ENCODE peak calls at places on chromosome 3, in eight cellular contexts. S is K562, P is SK-N-SH, X is A549, I is GM12878, Z is HCT116, C is WTC11, A is H1. G is an unnamed sample.

GRCh38 chr3:139491966-139492365 is 15.7 kb upstream of the RBP2 start:
- DNase-seq in S (no peak), P (no peak), X (peak), I (no peak), Z (no peak), C (peak), A (peak), G (no peak)

GRCh38 chr3:151558621-151559020 is 97.8 kb upstream of the IGSF10 start:
- DNase-seq in S (no peak), P (no peak), X (no peak), I (no peak), Z (no peak), C (no peak), A (no peak), G (no peak)

GRCh38 chr3:177646749-177647148 is 449.5 kb upstream of the TBL1XR1 start:
- DNase-seq in S (no peak), P (no peak), X (no peak), I (no peak), Z (no peak), C (no peak), A (no peak), G (no peak)

GRCh38 chr3:146052791-146053310 is 108.1 kb downstream of the PLOD2 start:
- DNase-seq in S (no peak), P (no peak), X (no peak), I (no peak), Z (no peak), C (no peak), A (no peak), G (no peak)

GRCh38 chr3:100994809-100995208 is 1.6 kb upstream of the ABI3BP start:
- DNase-seq in S (no peak), P (no peak), X (no peak), I (no peak), Z (no peak), C (no peak), A (no peak), G (no peak)

GRCh38 chr3:125140817-125141595 is 71.5 kb downstream of the SLC12A8 start:
- DNase-seq in S (no peak), P (peak), X (no peak), I (no peak), Z (no peak), C (no peak), A (no peak), G (no peak)

GRCh38 chr3:195450731-195451229 is 8.0 kb upstream of the ACAP2 start:
- DNase-seq in S (no peak), P (no peak), X (no peak), I (no peak), Z (no peak), C (no peak), A (no peak), G (no peak)

GRCh38 chr3:194485876-194486539 is 794 bp downstream of the ATP13A3 start:
- DNase-seq in S (peak), P (no peak), X (no peak), I (no peak), Z (no peak), C (peak), A (no peak), G (peak)

GRCh38 chr3:144948711-144949110 is 977.1 kb downstream of the DIPK2A start:
- DNase-seq in S (no peak), P (no peak), X (no peak), I (no peak), Z (no peak), C (no peak), A (no peak), G (no peak)

GRCh38 chr3:46935168-46935858 is 41.2 kb downstream of the CCDC12 start:
- DNase-seq in S (peak), P (peak), X (peak), I (no peak), Z (peak), C (peak), A (peak), G (peak)

GRCh38 chr3:16909802-16910201 is 25.0 kb downstream of the PLCL2 start:
- DNase-seq in S (no peak), P (no peak), X (no peak), I (no peak), Z (no peak), C (no peak), A (no peak), G (no peak)

GRCh38 chr3:184523825-184524615 is 37.6 kb upstream of the EPHB3 start:
- DNase-seq in S (peak), P (no peak), X (peak), I (no peak), Z (peak), C (no peak), A (no peak), G (peak)

GRCh38 chr3:38121832-38122461 is 15.0 kb downstream of the ACAA1 start:
- DNase-seq in S (no peak), P (no peak), X (no peak), I (no peak), Z (no peak), C (no peak), A (no peak), G (no peak)

GRCh38 chr3:170162630-170163029 is 18.9 kb downstream of the PHC3 start:
- DNase-seq in S (no peak), P (no peak), X (no peak), I (no peak), Z (no peak), C (no peak), A (no peak), G (no peak)

GRCh38 chr3:105806361-105806760 is 62.5 kb downstream of the CBLB start:
- DNase-seq in S (peak), P (no peak), X (peak), I (no peak), Z (no peak), C (no peak), A (no peak), G (peak)

GRCh38 chr3:47096955-47097354 is 67.0 kb downstream of the SETD2 start:
- DNase-seq in S (no peak), P (no peak), X (peak), I (no peak), Z (no peak), C (no peak), A (no peak), G (no peak)

GRCh38 chr3:153260681-153261080 is 98.7 kb downstream of the RAP2B start:
- DNase-seq in S (no peak), P (no peak), X (no peak), I (no peak), Z (no peak), C (no peak), A (no peak), G (no peak)

GRCh38 chr3:57060089-57060829 is at the start of gene SPATA12:
- DNase-seq in S (peak), P (peak), X (peak), I (no peak), Z (peak), C (peak), A (peak), G (peak)

GRCh38 chr3:124529826-124530571 is 200.3 kb upstream of the UMPS start:
- DNase-seq in S (no peak), P (no peak), X (peak), I (no peak), Z (no peak), C (no peak), A (no peak), G (peak)

GRCh38 chr3:61052855-61053254 is 198.4 kb downstream of the FHIT start:
- DNase-seq in S (no peak), P (no peak), X (no peak), I (no peak), Z (no peak), C (no peak), A (no peak), G (no peak)

GRCh38 chr3:135450985-135451384 is 514.5 kb upstream of the PPP2R3A start:
- DNase-seq in S (no peak), P (no peak), X (no peak), I (no peak), Z (no peak), C (no peak), A (no peak), G (no peak)

GRCh38 chr3:68059628-68060027 is 405.2 kb upstream of the SUCLG2 start:
- DNase-seq in S (no peak), P (no peak), X (no peak), I (no peak), Z (no peak), C (no peak), A (no peak), G (no peak)

GRCh38 chr3:21954709-21955108 is 203.7 kb upstream of the ZNF385D start:
- DNase-seq in S (no peak), P (no peak), X (no peak), I (no peak), Z (no peak), C (no peak), A (no peak), G (no peak)

GRCh38 chr3:4828279-4829030 is 150.8 kb upstream of the BHLHE40 start:
- DNase-seq in S (peak), P (no peak), X (peak), I (no peak), Z (no peak), C (no peak), A (no peak), G (no peak)

GRCh38 chr3:86793786-86794185 is 197.2 kb downstream of the VGLL3 start:
- DNase-seq in S (no peak), P (no peak), X (peak), I (no peak), Z (no peak), C (no peak), A (peak), G (no peak)

GRCh38 chr3:149324332-149324731 is 9.1 kb downstream of the TM4SF18 start:
- DNase-seq in S (no peak), P (no peak), X (no peak), I (no peak), Z (no peak), C (no peak), A (no peak), G (no peak)

GRCh38 chr3:184685055-184685454 is 26.8 kb downstream of the MAGEF1 start:
- DNase-seq in S (no peak), P (peak), X (no peak), I (no peak), Z (no peak), C (no peak), A (no peak), G (no peak)

GRCh38 chr3:166013073-166013679 is 176.0 kb upstream of the BCHE start:
- DNase-seq in S (no peak), P (peak), X (peak), I (no peak), Z (peak), C (no peak), A (no peak), G (peak)

GRCh38 chr3:13718437-13718836 is 161.4 kb downstream of the WNT7A start:
- DNase-seq in S (no peak), P (peak), X (no peak), I (no peak), Z (no peak), C (no peak), A (no peak), G (no peak)

GRCh38 chr3:37282996-37283395 is 108.6 kb upstream of the LRRFIP2 start:
- DNase-seq in S (no peak), P (no peak), X (no peak), I (no peak), Z (no peak), C (no peak), A (no peak), G (peak)

GRCh38 chr3:132624790-132625189 is 27.7 kb downstream of the ACKR4 start:
- DNase-seq in S (no peak), P (no peak), X (no peak), I (no peak), Z (no peak), C (peak), A (no peak), G (no peak)

GRCh38 chr3:167032267-167032876 is 347.7 kb downstream of the ZBBX start:
- DNase-seq in S (no peak), P (peak), X (peak), I (no peak), Z (peak), C (no peak), A (no peak), G (no peak)

GRCh38 chr3:88262527-88262926 is 112.8 kb downstream of the C3orf38 start:
- DNase-seq in S (no peak), P (no peak), X (no peak), I (no peak), Z (no peak), C (no peak), A (no peak), G (no peak)

GRCh38 chr3:10223676-10224639 is 24.3 kb upstream of the TATDN2 start:
- DNase-seq in S (no peak), P (no peak), X (peak), I (peak), Z (no peak), C (no peak), A (no peak), G (no peak)

GRCh38 chr3:172625404-172625803 is 85.5 kb downstream of the NCEH1 start:
- DNase-seq in S (no peak), P (no peak), X (no peak), I (no peak), Z (no peak), C (no peak), A (no peak), G (no peak)

GRCh38 chr3:10744098-10744465 is 71.9 kb upstream of the SLC6A11 start:
- DNase-seq in S (peak), P (peak), X (peak), I (no peak), Z (peak), C (peak), A (no peak), G (no peak)

GRCh38 chr3:194687638-194688206 is 2.0 kb downstream of the FAM43A start:
- DNase-seq in S (no peak), P (peak), X (peak), I (no peak), Z (no peak), C (peak), A (peak), G (no peak)

GRCh38 chr3:12750658-12751071 is 8.4 kb downstream of the TMEM40 start:
- DNase-seq in S (no peak), P (no peak), X (no peak), I (peak), Z (no peak), C (no peak), A (no peak), G (peak)

GRCh38 chr3:141076821-141077571 is 25.8 kb downstream of the SPSB4 start:
- DNase-seq in S (no peak), P (no peak), X (no peak), I (no peak), Z (no peak), C (peak), A (no peak), G (peak)

GRCh38 chr3:141076026-141076797 is 25.1 kb downstream of the SPSB4 start:
- DNase-seq in S (no peak), P (no peak), X (no peak), I (no peak), Z (no peak), C (no peak), A (no peak), G (no peak)

GRCh38 chr3:141071681-141072260 is 20.6 kb downstream of the SPSB4 start:
- DNase-seq in S (no peak), P (peak), X (no peak), I (no peak), Z (no peak), C (no peak), A (no peak), G (no peak)

GRCh38 chr3:141072950-141073349 is 21.8 kb downstream of the SPSB4 start:
- DNase-seq in S (no peak), P (no peak), X (no peak), I (no peak), Z (no peak), C (no peak), A (no peak), G (no peak)

GRCh38 chr3:141074529-141074928 is 23.4 kb downstream of the SPSB4 start:
- DNase-seq in S (no peak), P (no peak), X (no peak), I (no peak), Z (no peak), C (peak), A (peak), G (no peak)
- TF ChIP-seq MAX in S (no peak), P (no peak), X (no peak), I (no peak), Z (no peak), C (peak), A (no peak), G (no peak)

DNA sequence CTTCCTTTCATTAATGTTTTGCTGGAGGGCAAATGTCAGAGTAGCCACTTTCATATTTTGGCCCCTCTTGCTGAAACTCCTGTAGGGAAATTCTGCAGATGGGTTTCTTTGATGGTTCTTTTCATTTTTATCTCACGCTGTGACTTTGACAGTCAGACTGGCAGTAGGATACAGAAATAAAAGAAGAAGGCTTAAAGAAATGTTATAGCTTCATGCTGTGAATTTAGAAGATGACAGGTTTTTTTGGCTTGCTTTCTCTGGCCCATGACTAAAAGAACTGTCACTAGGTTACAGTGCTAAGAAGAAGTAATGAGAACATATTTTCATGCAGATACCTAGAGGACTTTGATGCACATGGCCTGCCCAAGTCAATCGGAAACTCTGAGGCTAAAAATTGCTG is 334.5 kb downstream of the EPHA6 start:
- DNase-seq in S (no peak), P (no peak), X (no peak), I (no peak), Z (no peak), C (no peak), A (no peak), G (no peak)
- TF ChIP-seq MAX in S (no peak), P (no peak), X (no peak), I (no peak), Z (no peak), C (no peak), A (no peak), G (no peak)

GRCh38 chr3:115245899-115246298 is 98.8 kb upstream of the ZBTB20 start:
- DNase-seq in S (no peak), P (no peak), X (no peak), I (no peak), Z (no peak), C (no peak), A (no peak), G (no peak)
- TF ChIP-seq MAX in S (no peak), P (no peak), X (no peak), I (no peak), Z (no peak), C (no peak), A (no peak), G (no peak)

GRCh38 chr3:99877180-99877579 is 59.5 kb downstream of the CMSS1 start:
- DNase-seq in S (no peak), P (no peak), X (no peak), I (no peak), Z (no peak), C (no peak), A (no peak), G (no peak)

GRCh38 chr3:99878005-99878404 is 60.3 kb downstream of the CMSS1 start:
- DNase-seq in S (peak), P (no peak), X (peak), I (no peak), Z (peak), C (no peak), A (no peak), G (peak)

GRCh38 chr3:99875925-99876781 is 58.5 kb downstream of the CMSS1 start:
- DNase-seq in S (peak), P (peak), X (peak), I (no peak), Z (no peak), C (peak), A (peak), G (peak)

GRCh38 chr3:99872633-99873254 is 55.1 kb downstream of the CMSS1 start:
- DNase-seq in S (no peak), P (no peak), X (no peak), I (peak), Z (no peak), C (no peak), A (no peak), G (peak)

DNA sequence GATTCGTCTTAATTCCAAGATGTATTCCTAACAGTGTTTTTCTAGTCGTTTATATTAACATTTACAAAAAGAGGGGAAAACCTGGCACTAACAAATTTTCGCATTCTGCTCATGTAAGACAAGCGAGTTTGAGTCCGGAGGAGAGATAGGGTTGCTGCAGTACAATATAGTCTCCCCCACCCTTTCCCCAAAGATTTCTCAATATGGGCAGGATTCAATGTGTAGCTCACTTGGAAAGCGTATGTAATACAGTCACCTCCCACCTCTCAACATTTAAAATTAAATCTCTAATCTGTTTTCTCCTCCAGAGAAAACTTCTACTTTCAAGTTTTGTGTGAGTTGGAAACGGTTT is 57.9 kb downstream of the CMSS1 start:
- DNase-seq in S (peak), P (peak), X (peak), I (no peak), Z (no peak), C (no peak), A (no peak), G (peak)
- TF ChIP-seq MAX in S (no peak), P (no peak), X (no peak), I (no peak), Z (no peak), C (no peak), A (no peak), G (no peak)

DNA sequence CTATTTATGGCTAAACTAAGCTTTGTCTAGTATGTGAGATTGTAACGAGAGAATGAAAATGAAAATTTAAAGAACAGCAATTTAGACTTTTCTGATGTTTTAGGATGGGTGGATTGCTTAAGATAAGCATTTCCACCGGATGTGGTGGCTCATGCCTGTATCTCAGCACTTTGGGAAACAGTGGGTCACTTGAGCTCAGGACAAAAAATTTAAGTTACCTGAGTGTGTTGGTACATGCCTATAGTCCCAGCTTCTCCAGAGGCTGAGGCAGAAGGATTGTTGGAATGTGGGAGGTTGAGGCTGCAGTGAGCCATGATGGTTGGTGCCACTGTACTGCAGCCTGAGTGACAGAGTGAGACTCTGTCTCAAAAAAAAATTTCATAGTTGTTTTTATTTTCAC is 3.4 kb downstream of the PPP4R2 start:
- DNase-seq in S (no peak), P (no peak), X (no peak), I (no peak), Z (no peak), C (no peak), A (no peak), G (no peak)
- TF ChIP-seq MAX in S (no peak), P (no peak), X (no peak), I (no peak), Z (no peak), C (no peak), A (no peak), G (no peak)

GRCh38 chr3:117404153-117404552 is 694.6 kb downstream of the TUSC7 start:
- DNase-seq in S (no peak), P (no peak), X (no peak), I (no peak), Z (no peak), C (no peak), A (no peak), G (no peak)
- TF ChIP-seq MAX in S (no peak), P (no peak), X (no peak), I (no peak), Z (no peak), C (no peak), A (no peak), G (no peak)

GRCh38 chr3:43290961-43291360 is 4.6 kb downstream of the SNRK start:
- DNase-seq in S (no peak), P (no peak), X (no peak), I (no peak), Z (no peak), C (no peak), A (no peak), G (peak)
- TF ChIP-seq MAX in S (no peak), P (no peak), X (no peak), I (no peak), Z (no peak), C (no peak), A (no peak), G (no peak)

GRCh38 chr3:155391104-155391503 is 97.6 kb upstream of the STRIT1 start:
- DNase-seq in S (no peak), P (peak), X (no peak), I (no peak), Z (no peak), C (no peak), A (no peak), G (no peak)
- TF ChIP-seq MAX in S (no peak), P (no peak), X (no peak), I (no peak), Z (no peak), C (no peak), A (no peak), G (no peak)

DNA sequence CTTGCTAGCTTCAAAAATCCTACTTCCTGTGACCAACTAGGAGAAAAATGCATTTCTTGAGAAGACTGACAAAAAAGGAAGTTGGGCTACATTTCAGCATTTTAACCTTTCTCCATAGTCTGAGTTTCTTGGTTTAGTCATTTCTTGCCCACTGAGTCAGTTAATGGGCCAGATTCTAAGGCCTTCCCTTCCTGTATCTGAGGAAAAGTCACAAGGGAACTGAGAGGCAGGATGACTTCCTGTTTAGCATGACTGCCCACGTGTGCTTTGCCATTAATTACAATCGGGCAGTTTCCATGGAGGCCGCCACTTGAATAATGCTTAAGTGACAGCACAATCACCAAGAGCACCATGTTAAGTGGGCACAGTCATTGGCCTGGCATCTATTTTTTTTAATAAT is 794.4 kb upstream of the LMCD1 start:
- DNase-seq in S (no peak), P (no peak), X (no peak), I (no peak), Z (no peak), C (no peak), A (no peak), G (peak)
- TF ChIP-seq MAX in S (no peak), P (no peak), X (no peak), I (no peak), Z (no peak), C (no peak), A (no peak), G (peak)

GRCh38 chr3:8759038-8759755 is 10.2 kb downstream of the OXTR start:
- DNase-seq in S (no peak), P (no peak), X (no peak), I (no peak), Z (no peak), C (no peak), A (no peak), G (no peak)
- TF ChIP-seq MAX in S (no peak), P (no peak), X (no peak), I (no peak), Z (no peak), C (no peak), A (no peak), G (no peak)

G was measured in endothelial cell of umbilical vein.